ENCODE peak calls at places on chromosomes 13 and 19, in ten cellular contexts. One of them, this sample, is unnamed.

GRCh38 chr19:4064073-4064550 is 2.6 kb downstream of the ZBTB7A start:
- DNase-seq in cardiac fibroblast: peak
- DNase-seq in AG09319: no peak
- DNase-seq in astrocyte of the spinal cord: peak
- DNase-seq in left cardiac atrium: no peak
- DNase-seq in Calu3: no peak
- DNase-seq in HS-27A: no peak
- DNase-seq in activated T-cell treated with anti-CD3 and anti-CD28 coated beads for 1 hour: no peak
- DNase-seq in NCI-H1048: no peak
- DNase-seq in AG09309: no peak
- DNase-seq in this sample: no peak

GRCh38 chr19:29909545-29909944 is 32.5 kb upstream of the URI1 start:
- DNase-seq in cardiac fibroblast: no peak
- DNase-seq in AG09319: no peak
- DNase-seq in astrocyte of the spinal cord: no peak
- DNase-seq in left cardiac atrium: no peak
- DNase-seq in Calu3: no peak
- DNase-seq in HS-27A: no peak
- DNase-seq in activated T-cell treated with anti-CD3 and anti-CD28 coated beads for 1 hour: no peak
- DNase-seq in NCI-H1048: no peak
- DNase-seq in AG09309: no peak
- DNase-seq in this sample: no peak

GRCh38 chr13:41780736-41781708 is 179.9 kb downstream of the VWA8 start:
- DNase-seq in cardiac fibroblast: peak
- DNase-seq in AG09319: peak
- DNase-seq in astrocyte of the spinal cord: peak
- DNase-seq in left cardiac atrium: no peak
- DNase-seq in Calu3: no peak
- DNase-seq in HS-27A: peak
- DNase-seq in activated T-cell treated with anti-CD3 and anti-CD28 coated beads for 1 hour: no peak
- DNase-seq in NCI-H1048: no peak
- DNase-seq in AG09309: peak
- DNase-seq in this sample: peak

GRCh38 chr13:51000576-51001260 is 91.1 kb downstream of the RNASEH2B start:
- DNase-seq in cardiac fibroblast: peak
- DNase-seq in AG09319: peak
- DNase-seq in astrocyte of the spinal cord: peak
- DNase-seq in left cardiac atrium: peak
- DNase-seq in Calu3: no peak
- DNase-seq in HS-27A: no peak
- DNase-seq in activated T-cell treated with anti-CD3 and anti-CD28 coated beads for 1 hour: no peak
- DNase-seq in NCI-H1048: no peak
- DNase-seq in AG09309: peak
- DNase-seq in this sample: no peak

GRCh38 chr13:20363604-20364003 is 131.5 kb upstream of the GJB6 start:
- DNase-seq in cardiac fibroblast: no peak
- DNase-seq in AG09319: no peak
- DNase-seq in astrocyte of the spinal cord: peak
- DNase-seq in left cardiac atrium: no peak
- DNase-seq in Calu3: no peak
- DNase-seq in HS-27A: no peak
- DNase-seq in activated T-cell treated with anti-CD3 and anti-CD28 coated beads for 1 hour: no peak
- DNase-seq in NCI-H1048: no peak
- DNase-seq in AG09309: no peak
- DNase-seq in this sample: no peak

GRCh38 chr19:8209111-8209964 is at the start of gene CERS4:
- DNase-seq in cardiac fibroblast: peak
- DNase-seq in AG09319: no peak
- DNase-seq in astrocyte of the spinal cord: peak
- DNase-seq in left cardiac atrium: peak
- DNase-seq in Calu3: peak
- DNase-seq in HS-27A: no peak
- DNase-seq in activated T-cell treated with anti-CD3 and anti-CD28 coated beads for 1 hour: peak
- DNase-seq in NCI-H1048: no peak
- DNase-seq in AG09309: no peak
- DNase-seq in this sample: no peak

GRCh38 chr13:20989883-20990282 is 71.5 kb downstream of the LATS2 start:
- DNase-seq in cardiac fibroblast: no peak
- DNase-seq in AG09319: no peak
- DNase-seq in astrocyte of the spinal cord: no peak
- DNase-seq in left cardiac atrium: no peak
- DNase-seq in Calu3: no peak
- DNase-seq in HS-27A: no peak
- DNase-seq in activated T-cell treated with anti-CD3 and anti-CD28 coated beads for 1 hour: no peak
- DNase-seq in NCI-H1048: no peak
- DNase-seq in AG09309: no peak
- DNase-seq in this sample: no peak

GRCh38 chr19:13091400-13092161 is 11.1 kb downstream of the LYL1 start:
- DNase-seq in cardiac fibroblast: peak
- DNase-seq in AG09319: peak
- DNase-seq in astrocyte of the spinal cord: peak
- DNase-seq in left cardiac atrium: peak
- DNase-seq in Calu3: no peak
- DNase-seq in HS-27A: no peak
- DNase-seq in activated T-cell treated with anti-CD3 and anti-CD28 coated beads for 1 hour: no peak
- DNase-seq in NCI-H1048: no peak
- DNase-seq in AG09309: peak
- DNase-seq in this sample: no peak

GRCh38 chr19:17755977-17756670 is 4.8 kb downstream of the FCHO1 start:
- DNase-seq in cardiac fibroblast: peak
- DNase-seq in AG09319: no peak
- DNase-seq in astrocyte of the spinal cord: peak
- DNase-seq in left cardiac atrium: no peak
- DNase-seq in Calu3: peak
- DNase-seq in HS-27A: no peak
- DNase-seq in activated T-cell treated with anti-CD3 and anti-CD28 coated beads for 1 hour: peak
- DNase-seq in NCI-H1048: no peak
- DNase-seq in AG09309: no peak
- DNase-seq in this sample: no peak

This sample was measured in amniotic stem cell.